ENCODE peak calls at places on chromosomes 2 and 18, in ten cellular contexts. One of them, this sample, is unnamed.

GRCh38 chr2:96330407-96330806 is 5.2 kb upstream of the NCAPH start:
- DNase-seq in stomach: no peak
- DNase-seq in sigmoid colon: no peak
- DNase-seq in upper lobe of left lung: no peak
- DNase-seq in tibial nerve: no peak
- DNase-seq in HepG2: no peak
- DNase-seq in A549: peak; percentile 16
- DNase-seq in transverse colon: no peak
- DNase-seq in SK-N-SH: no peak
- DNase-seq in ovary: no peak
- DNase-seq in this sample: no peak

GRCh38 chr18:38330573-38330972 is 765.0 kb upstream of the CELF4 start:
- DNase-seq in ovary: no peak
- DNase-seq in transverse colon: no peak
- DNase-seq in upper lobe of left lung: no peak
- DNase-seq in stomach: no peak
- DNase-seq in HepG2: no peak
- DNase-seq in SK-N-SH: no peak
- DNase-seq in A549: no peak
- DNase-seq in sigmoid colon: no peak
- DNase-seq in tibial nerve: no peak
- DNase-seq in this sample: no peak

GRCh38 chr2:44362207-44363015 is 664 bp downstream of the CAMKMT start:
- DNase-seq in ovary: peak; percentile 46
- DNase-seq in HepG2: peak; percentile 18
- DNase-seq in transverse colon: peak; percentile 49
- DNase-seq in A549: peak; percentile 36
- DNase-seq in stomach: peak; percentile 42
- DNase-seq in tibial nerve: no peak
- DNase-seq in sigmoid colon: peak; percentile 76
- DNase-seq in upper lobe of left lung: peak; percentile 25
- DNase-seq in SK-N-SH: peak; percentile 49
- DNase-seq in this sample: no peak

GRCh38 chr2:20288941-20289340 is 61.7 kb downstream of the PUM2 start:
- DNase-seq in SK-N-SH: no peak
- DNase-seq in A549: peak; percentile 59
- DNase-seq in stomach: no peak
- DNase-seq in HepG2: no peak
- DNase-seq in ovary: no peak
- DNase-seq in transverse colon: no peak
- DNase-seq in upper lobe of left lung: no peak
- DNase-seq in tibial nerve: no peak
- DNase-seq in sigmoid colon: no peak
- DNase-seq in this sample: no peak

GRCh38 chr18:44090453-44090852 is 590.2 kb upstream of the SETBP1 start:
- DNase-seq in SK-N-SH: no peak
- DNase-seq in A549: no peak
- DNase-seq in sigmoid colon: no peak
- DNase-seq in ovary: no peak
- DNase-seq in upper lobe of left lung: no peak
- DNase-seq in transverse colon: no peak
- DNase-seq in stomach: no peak
- DNase-seq in tibial nerve: no peak
- DNase-seq in HepG2: no peak
- DNase-seq in this sample: no peak

GRCh38 chr2:179268277-179268935 is 3.8 kb upstream of the SESTD1 start:
- DNase-seq in HepG2: peak; percentile 60
- DNase-seq in ovary: no peak
- DNase-seq in upper lobe of left lung: no peak
- DNase-seq in stomach: no peak
- DNase-seq in tibial nerve: no peak
- DNase-seq in SK-N-SH: no peak
- DNase-seq in transverse colon: no peak
- DNase-seq in sigmoid colon: peak; percentile 69
- DNase-seq in A549: peak; percentile 60
- DNase-seq in this sample: no peak

GRCh38 chr18:50590625-50591024 is 30.7 kb downstream of the MAPK4 start:
- DNase-seq in ovary: no peak
- DNase-seq in sigmoid colon: no peak
- DNase-seq in stomach: no peak
- DNase-seq in transverse colon: no peak
- DNase-seq in HepG2: no peak
- DNase-seq in upper lobe of left lung: no peak
- DNase-seq in A549: no peak
- DNase-seq in SK-N-SH: no peak
- DNase-seq in tibial nerve: no peak
- DNase-seq in this sample: no peak

GRCh38 chr2:232473467-232473890 is 14.2 kb downstream of the ECEL1 start:
- DNase-seq in sigmoid colon: peak; percentile 36
- DNase-seq in upper lobe of left lung: no peak
- DNase-seq in stomach: no peak
- DNase-seq in SK-N-SH: peak; percentile 70
- DNase-seq in ovary: no peak
- DNase-seq in transverse colon: no peak
- DNase-seq in A549: no peak
- DNase-seq in tibial nerve: no peak
- DNase-seq in HepG2: no peak
- DNase-seq in this sample: no peak

GRCh38 chr2:128551435-128551834 is 232.8 kb upstream of the HS6ST1 start:
- DNase-seq in transverse colon: no peak
- DNase-seq in ovary: no peak
- DNase-seq in SK-N-SH: no peak
- DNase-seq in tibial nerve: no peak
- DNase-seq in A549: no peak
- DNase-seq in sigmoid colon: no peak
- DNase-seq in HepG2: no peak
- DNase-seq in upper lobe of left lung: no peak
- DNase-seq in stomach: peak; percentile 11
- DNase-seq in this sample: no peak

GRCh38 chr18:68448736-68449135 is 266.2 kb downstream of the TMX3 start:
- DNase-seq in SK-N-SH: no peak
- DNase-seq in HepG2: no peak
- DNase-seq in stomach: no peak
- DNase-seq in upper lobe of left lung: no peak
- DNase-seq in sigmoid colon: no peak
- DNase-seq in transverse colon: no peak
- DNase-seq in A549: no peak
- DNase-seq in tibial nerve: no peak
- DNase-seq in ovary: no peak
- DNase-seq in this sample: no peak

GRCh38 chr2:80153151-80153550 is 151.4 kb downstream of the LRRTM1 start:
- DNase-seq in A549: no peak
- DNase-seq in HepG2: no peak
- DNase-seq in ovary: no peak
- DNase-seq in sigmoid colon: no peak
- DNase-seq in SK-N-SH: no peak
- DNase-seq in stomach: no peak
- DNase-seq in tibial nerve: no peak
- DNase-seq in upper lobe of left lung: no peak
- DNase-seq in transverse colon: no peak
- DNase-seq in this sample: no peak

DNA sequence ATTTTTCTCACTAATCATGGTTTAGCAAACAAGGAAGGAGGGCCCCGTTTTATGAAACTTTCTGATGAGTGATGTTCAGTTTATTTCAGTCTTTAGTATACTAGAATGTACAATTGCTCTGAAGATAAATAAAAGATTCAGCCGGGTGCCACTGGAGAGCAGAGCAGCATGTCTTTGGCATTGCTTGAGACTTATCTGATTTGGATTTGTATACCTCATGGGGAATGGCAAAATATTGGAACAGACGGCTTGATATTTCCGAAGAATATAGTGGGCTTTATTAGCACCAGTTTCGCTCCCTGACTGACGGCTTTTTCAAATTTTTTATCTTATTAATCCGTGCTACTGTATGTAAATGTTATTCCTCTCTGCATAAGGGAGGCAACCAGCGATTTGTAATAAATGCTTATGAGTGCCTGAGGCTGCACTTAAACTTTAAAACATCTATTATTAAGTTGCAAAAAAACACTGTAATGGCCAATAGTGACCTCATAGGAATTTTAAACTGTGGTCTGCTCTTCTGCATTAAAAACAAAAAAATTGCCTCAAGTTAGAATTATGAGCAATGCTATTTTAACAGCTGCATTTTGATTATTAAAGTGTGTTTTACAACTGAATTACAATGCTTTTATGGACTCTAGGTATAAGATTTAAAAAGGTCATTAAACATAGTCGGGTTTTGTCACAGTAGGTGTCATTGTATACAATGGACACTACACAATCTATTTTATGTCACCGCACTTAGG is 528.5 kb upstream of the FANCL start:
- DNase-seq in stomach: no peak
- DNase-seq in transverse colon: no peak
- DNase-seq in upper lobe of left lung: no peak
- DNase-seq in HepG2: no peak
- DNase-seq in sigmoid colon: no peak
- DNase-seq in ovary: no peak
- DNase-seq in A549: no peak
- DNase-seq in SK-N-SH: no peak
- DNase-seq in tibial nerve: no peak
- DNase-seq in this sample: no peak
- TF ChIP-seq CTCF in stomach: no peak
- TF ChIP-seq CTCF in transverse colon: no peak
- TF ChIP-seq CTCF in upper lobe of left lung: no peak
- TF ChIP-seq CTCF in HepG2: no peak
- TF ChIP-seq CTCF in sigmoid colon: no peak
- TF ChIP-seq CTCF in ovary: no peak
- TF ChIP-seq CTCF in A549: no peak
- TF ChIP-seq CTCF in SK-N-SH: no peak
- TF ChIP-seq CTCF in tibial nerve: no peak
- TF ChIP-seq CTCF in this sample: no peak

DNA sequence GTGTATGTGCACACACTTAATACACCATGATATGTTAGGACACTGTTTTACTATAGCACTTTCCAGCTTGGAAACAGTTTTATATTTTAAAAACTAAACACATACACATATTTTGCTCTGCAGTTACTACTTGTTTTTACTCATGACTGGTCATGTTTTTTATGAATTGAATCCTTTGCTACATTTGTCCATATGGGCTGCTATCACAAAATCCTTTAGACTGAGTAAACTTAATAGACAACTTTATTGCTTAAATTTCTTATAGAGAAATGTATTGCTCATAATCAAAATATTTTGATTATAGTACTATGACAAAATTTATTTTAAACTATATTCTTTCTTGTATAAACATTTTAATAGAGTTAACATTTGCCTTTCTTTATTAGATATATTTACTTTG is 314.8 kb downstream of the RBM43 start:
- DNase-seq in transverse colon: no peak
- DNase-seq in stomach: no peak
- DNase-seq in sigmoid colon: no peak
- DNase-seq in tibial nerve: no peak
- DNase-seq in ovary: no peak
- DNase-seq in upper lobe of left lung: no peak
- DNase-seq in HepG2: no peak
- DNase-seq in A549: no peak
- DNase-seq in SK-N-SH: no peak
- DNase-seq in this sample: no peak
- TF ChIP-seq EP300 in transverse colon: no peak
- TF ChIP-seq EP300 in stomach: no peak
- TF ChIP-seq EP300 in sigmoid colon: no peak
- TF ChIP-seq EP300 in tibial nerve: no peak
- TF ChIP-seq EP300 in ovary: no peak
- TF ChIP-seq EP300 in upper lobe of left lung: no peak
- TF ChIP-seq EP300 in HepG2: no peak
- TF ChIP-seq EP300 in A549: no peak
- TF ChIP-seq EP300 in SK-N-SH: no peak
- TF ChIP-seq EP300 in this sample: no peak

DNA sequence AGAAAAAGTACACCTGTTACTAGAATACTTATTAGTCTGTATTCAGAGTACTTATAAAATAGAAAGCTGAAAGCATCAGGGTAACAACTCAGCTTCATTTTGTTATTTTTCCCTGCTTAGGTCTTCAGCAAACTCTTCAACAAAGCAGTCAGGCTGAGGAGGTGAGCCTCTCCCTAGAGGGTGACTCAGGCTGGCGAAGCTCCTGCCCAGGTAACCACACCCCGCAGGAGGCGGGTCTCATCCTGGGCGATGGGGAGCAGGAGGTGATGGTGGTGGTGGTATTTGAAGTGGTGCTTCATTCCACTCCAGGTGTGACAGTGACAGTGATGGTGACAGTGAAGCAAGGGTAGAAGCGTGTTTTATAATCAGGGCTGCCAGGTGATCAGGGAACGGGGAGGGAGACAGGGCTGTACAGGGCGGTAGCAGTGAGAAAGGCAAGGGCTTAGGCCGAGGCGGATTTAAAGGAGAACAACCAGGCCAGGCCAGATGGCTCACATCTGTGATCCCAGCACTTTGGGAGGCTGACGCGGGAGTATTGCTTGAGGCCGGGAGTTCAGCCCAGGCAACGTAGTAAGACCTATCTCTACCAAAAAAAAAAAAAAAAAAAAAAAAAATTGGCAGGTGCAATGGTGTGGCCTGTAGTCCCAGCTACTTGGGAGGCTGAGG is 127.1 kb downstream of the SOCS6 start:
- DNase-seq in stomach: peak; percentile 51
- DNase-seq in ovary: no peak
- DNase-seq in sigmoid colon: peak; percentile 68
- DNase-seq in HepG2: no peak
- DNase-seq in A549: no peak
- DNase-seq in SK-N-SH: no peak
- DNase-seq in transverse colon: peak; percentile 31
- DNase-seq in upper lobe of left lung: no peak
- DNase-seq in tibial nerve: no peak
- DNase-seq in this sample: no peak
- TF ChIP-seq CTCF in stomach: no peak
- TF ChIP-seq CTCF in ovary: no peak
- TF ChIP-seq CTCF in sigmoid colon: no peak
- TF ChIP-seq CTCF in HepG2: no peak
- TF ChIP-seq CTCF in A549: no peak
- TF ChIP-seq CTCF in SK-N-SH: no peak
- TF ChIP-seq CTCF in transverse colon: no peak
- TF ChIP-seq CTCF in upper lobe of left lung: no peak
- TF ChIP-seq CTCF in tibial nerve: no peak
- TF ChIP-seq CTCF in this sample: no peak

DNA sequence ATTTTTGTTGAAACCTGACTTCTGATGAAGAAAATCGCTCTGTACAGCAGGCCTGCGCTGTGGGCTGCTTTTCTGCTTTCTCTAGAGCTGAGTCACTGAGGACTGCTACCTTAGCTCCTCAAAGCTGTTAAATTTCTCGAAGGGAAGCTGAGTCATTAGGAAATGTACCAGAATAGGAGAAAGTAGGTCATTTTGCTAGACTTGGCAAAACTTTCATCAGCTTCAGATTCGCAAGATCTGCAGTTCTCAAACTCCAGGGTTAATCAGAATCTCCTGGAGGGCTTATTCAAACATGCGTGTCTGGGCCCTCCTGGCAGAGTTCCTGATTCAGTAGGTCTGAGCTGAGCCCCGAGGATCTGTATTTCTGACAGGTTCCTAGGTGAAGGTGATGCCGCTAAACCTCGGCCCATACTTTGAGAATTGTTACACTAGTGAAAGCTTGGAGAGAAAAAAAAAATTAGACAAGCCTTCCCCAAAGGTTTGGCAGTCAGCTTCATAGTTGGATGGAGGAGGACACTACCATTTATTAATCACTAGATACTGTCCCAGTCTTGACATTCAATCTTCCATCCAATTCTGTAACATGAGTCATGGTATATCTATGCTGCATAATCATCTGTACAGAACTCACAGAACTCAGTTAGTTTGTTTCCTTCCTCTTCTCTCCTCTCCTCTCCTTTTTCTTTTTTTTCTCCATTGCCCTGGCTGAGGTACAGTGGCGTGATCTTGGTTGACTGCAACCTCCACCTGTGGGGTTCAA is 297.6 kb downstream of the PARD3B start:
- DNase-seq in HepG2: no peak
- DNase-seq in transverse colon: no peak
- DNase-seq in SK-N-SH: no peak
- DNase-seq in upper lobe of left lung: no peak
- DNase-seq in sigmoid colon: peak; percentile 81
- DNase-seq in stomach: no peak
- DNase-seq in A549: peak; percentile 54
- DNase-seq in tibial nerve: peak; percentile 14
- DNase-seq in ovary: peak; percentile 35
- DNase-seq in this sample: no peak
- TF ChIP-seq EP300 in HepG2: no peak
- TF ChIP-seq EP300 in transverse colon: no peak
- TF ChIP-seq EP300 in SK-N-SH: peak; percentile 42
- TF ChIP-seq EP300 in upper lobe of left lung: no peak
- TF ChIP-seq EP300 in sigmoid colon: no peak
- TF ChIP-seq EP300 in stomach: no peak
- TF ChIP-seq EP300 in A549: no peak
- TF ChIP-seq EP300 in tibial nerve: peak; percentile 37
- TF ChIP-seq EP300 in ovary: no peak
- TF ChIP-seq EP300 in this sample: no peak

This sample was measured in suprapubic skin.